ENCODE peak calls at places on chromosomes 11 and 22, in seven cellular contexts. X is IMR-90, B is mesendoderm, C is mesenchymal stem cell, R is H9, F is trophoblast cell, S is H1. O is an unnamed sample. For H3K79me1, the result is how much of the 10 kb centered on the place peaks cover.

GRCh38 chr11:59706518-59707285 is 6.9 kb downstream of the OR10V1 start:
- DNase-seq in X (peak), B (no peak), C (peak), R (no peak), F (peak), S (no peak), O (no peak)

GRCh38 chr11:126637800-126638175 is 282.3 kb downstream of the ST3GAL4 start:
- DNase-seq in X (peak), B (peak), C (no peak), R (no peak), F (peak), S (no peak), O (no peak)

GRCh38 chr11:106077609-106078517 is at the start of gene AASDHPPT:
- DNase-seq in X (peak), B (no peak), C (no peak), R (no peak), F (no peak), S (no peak), O (no peak)

GRCh38 chr11:60831501-60832079 is 10.3 kb upstream of the CCDC86 start:
- DNase-seq in X (peak), B (no peak), C (peak), R (no peak), F (peak), S (no peak), O (no peak)

GRCh38 chr11:118899296-118899688 is 15.6 kb downstream of the CXCR5 start:
- DNase-seq in X (no peak), B (no peak), C (no peak), R (no peak), F (no peak), S (no peak), O (no peak)

GRCh38 chr11:62850911-62851806 is 11.8 kb upstream of the WDR74 start:
- DNase-seq in X (no peak), B (peak), C (no peak), R (peak), F (peak), S (no peak), O (no peak)

GRCh38 chr11:61810671-61811175 is 6.1 kb downstream of the FADS1 start:
- DNase-seq in X (no peak), B (no peak), C (no peak), R (no peak), F (no peak), S (no peak), O (no peak)

GRCh38 chr11:7593476-7593875 is 79.7 kb downstream of the PPFIBP2 start:
- DNase-seq in X (no peak), B (no peak), C (no peak), R (no peak), F (no peak), S (no peak), O (no peak)

GRCh38 chr11:97751952-97752351 is 1268.8 kb upstream of the CNTN5 start:
- DNase-seq in X (no peak), B (no peak), C (no peak), R (no peak), F (no peak), S (no peak), O (no peak)

GRCh38 chr11:27116684-27117083 is 76.1 kb downstream of the BBOX1 start:
- DNase-seq in X (no peak), B (no peak), C (peak), R (no peak), F (no peak), S (no peak), O (no peak)

GRCh38 chr11:83033972-83034672 is 37.6 kb downstream of the RAB30 start:
- DNase-seq in X (peak), B (no peak), C (peak), R (no peak), F (peak), S (no peak), O (no peak)

GRCh38 chr11:113345978-113346377 is 31.6 kb downstream of the TTC12 start:
- DNase-seq in X (peak), B (no peak), C (peak), R (no peak), F (no peak), S (no peak), O (no peak)

GRCh38 chr11:1706634-1707400 is 9.8 kb downstream of the KRTAP5-6 start:
- DNase-seq in X (no peak), B (no peak), C (no peak), R (peak), F (no peak), S (no peak), O (no peak)

DNA sequence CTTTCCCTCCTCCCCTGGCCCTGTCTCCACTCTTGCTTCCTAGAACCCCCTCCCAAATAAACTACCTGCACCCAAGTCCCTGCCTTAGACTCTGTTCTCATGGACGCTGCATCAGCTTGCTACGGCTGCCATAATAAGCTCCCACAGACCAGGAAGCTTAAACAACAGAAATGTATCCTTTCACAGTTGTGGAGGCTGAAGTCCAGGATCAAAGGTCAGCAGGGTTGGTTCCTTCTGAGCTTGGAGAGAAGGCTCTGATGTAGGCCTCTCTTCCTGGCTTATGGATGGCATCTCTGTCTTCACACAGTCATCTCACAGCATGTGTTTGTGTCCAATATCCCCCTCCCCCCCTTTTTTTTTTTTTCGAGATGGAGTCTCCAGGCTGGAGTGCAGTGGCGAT is 23.4 kb downstream of the CBX7 start:
- DNase-seq in X (no peak), B (no peak), C (no peak), R (no peak), F (no peak), S (no peak), O (no peak)
- H3K18ac ChIP-seq in X (no peak), B (no peak), C (no peak), R (no peak), F (no peak), S (no peak), O (no peak)

GRCh38 chr11:101748572-101748971 is 164.8 kb upstream of the TRPC6 start:
- DNase-seq in X (no peak), B (no peak), C (no peak), R (no peak), F (no peak), S (no peak), O (no peak)
- H3K79me1 ChIP-seq in X (under half), B (under half), C (under half), R (under half), F (under half), S (under half), O (under half)

DNA sequence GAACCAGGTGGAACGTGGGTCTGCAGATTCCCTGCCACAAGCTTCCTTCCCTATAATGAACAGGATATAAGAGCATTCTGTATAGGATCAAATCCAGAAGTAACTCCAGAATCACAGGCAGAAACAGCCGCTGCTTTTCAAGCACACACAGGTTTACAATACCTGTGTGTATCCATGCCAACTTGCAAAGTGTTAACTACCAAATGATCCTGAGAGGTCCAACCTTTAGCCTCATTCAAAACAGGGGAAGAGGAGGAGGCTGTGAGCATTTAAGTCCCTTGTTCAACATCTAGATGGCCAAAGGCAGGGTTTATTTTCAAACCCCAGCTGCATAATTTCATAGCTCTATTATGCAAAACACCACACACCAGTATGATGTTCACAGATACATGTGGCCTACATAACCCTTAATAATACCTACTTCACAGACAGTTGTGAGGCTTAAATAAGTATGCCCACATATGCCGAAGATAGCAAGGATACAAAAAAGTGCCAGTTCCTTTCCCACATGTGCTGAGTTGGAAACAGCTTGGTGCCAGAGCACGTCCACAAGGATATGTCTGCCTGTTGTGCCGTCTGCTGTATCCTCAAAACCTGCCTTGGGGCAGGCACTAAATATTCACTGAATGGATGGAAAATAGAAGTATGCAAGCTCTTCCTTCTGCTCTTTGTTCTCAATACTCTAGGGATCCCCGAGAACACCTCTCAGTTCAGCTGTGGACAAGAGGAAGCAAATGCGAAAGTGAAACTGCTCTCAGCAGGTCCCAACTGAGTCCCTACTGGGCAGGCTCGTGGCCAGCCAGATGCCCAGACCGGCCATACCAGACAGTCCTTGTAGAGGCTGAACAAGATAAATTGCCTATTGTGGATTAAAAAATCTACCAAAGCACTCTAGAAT is 66.8 kb downstream of the LARGE1 start:
- DNase-seq in X (peak), B (no peak), C (peak), R (peak), F (peak), S (no peak), O (no peak)
- H2BK120ac ChIP-seq in X (peak), B (no peak), C (peak), R (no peak), F (no peak), S (no peak), O (no peak)

GRCh38 chr11:21820176-21820575 is 372.7 kb upstream of the ANO5 start:
- DNase-seq in X (no peak), B (peak), C (no peak), R (no peak), F (no peak), S (no peak), O (no peak)

GRCh38 chr11:21814169-21814568 is 378.7 kb upstream of the ANO5 start:
- DNase-seq in X (no peak), B (no peak), C (no peak), R (no peak), F (no peak), S (no peak), O (no peak)

GRCh38 chr11:21817677-21818076 is 375.2 kb upstream of the ANO5 start:
- DNase-seq in X (no peak), B (no peak), C (no peak), R (no peak), F (no peak), S (no peak), O (no peak)
- H3K18ac ChIP-seq in X (no peak), B (no peak), C (no peak), R (no peak), F (no peak), S (no peak), O (no peak)

GRCh38 chr11:114384487-114384886 is 15.8 kb downstream of the C11orf71 start:
- DNase-seq in X (no peak), B (no peak), C (no peak), R (no peak), F (no peak), S (no peak), O (no peak)
- H3K79me1 ChIP-seq in X (under half), B (under half), C (under half), R (under half), F (under half), S (under half), O (under half)